ENCODE peak calls at places on chromosomes 2 and 18, in six cellular contexts. One of them, this sample, is unnamed.

GRCh38 chr2:190571666-190572065 is 37.1 kb upstream of the NEMP2 start:
- DNase-seq in Daoy: peak; percentile 57
- DNase-seq in mesenteric fat pad: no peak
- DNase-seq in NCI-H1436 treated with DMSO at 0.1 percent for 48 hours: no peak
- DNase-seq in cardiac muscle cell: no peak
- DNase-seq in stimulated activated CD4-positive, alpha-beta T cell treated with anti-CD3 and anti-CD28 coated beads, Interleukin-15, amount 100 ng/mL, for 1 hour: no peak
- DNase-seq in this sample: no peak

GRCh38 chr2:9473308-9473984 is 905 bp upstream of the IAH1 start:
- DNase-seq in Daoy: no peak
- DNase-seq in mesenteric fat pad: no peak
- DNase-seq in NCI-H1436 treated with DMSO at 0.1 percent for 48 hours: no peak
- DNase-seq in cardiac muscle cell: peak; percentile 9
- DNase-seq in stimulated activated CD4-positive, alpha-beta T cell treated with anti-CD3 and anti-CD28 coated beads, Interleukin-15, amount 100 ng/mL, for 1 hour: no peak
- DNase-seq in this sample: no peak

GRCh38 chr2:47888581-47889280 is 17.6 kb downstream of the FBXO11 start:
- DNase-seq in Daoy: no peak
- DNase-seq in mesenteric fat pad: no peak
- DNase-seq in NCI-H1436 treated with DMSO at 0.1 percent for 48 hours: no peak
- DNase-seq in cardiac muscle cell: no peak
- DNase-seq in stimulated activated CD4-positive, alpha-beta T cell treated with anti-CD3 and anti-CD28 coated beads, Interleukin-15, amount 100 ng/mL, for 1 hour: no peak
- DNase-seq in this sample: no peak

GRCh38 chr2:10415048-10415447 is 33.1 kb downstream of the ODC1 start:
- DNase-seq in Daoy: no peak
- DNase-seq in mesenteric fat pad: no peak
- DNase-seq in NCI-H1436 treated with DMSO at 0.1 percent for 48 hours: no peak
- DNase-seq in cardiac muscle cell: no peak
- DNase-seq in stimulated activated CD4-positive, alpha-beta T cell treated with anti-CD3 and anti-CD28 coated beads, Interleukin-15, amount 100 ng/mL, for 1 hour: no peak
- DNase-seq in this sample: no peak

GRCh38 chr18:59272971-59273935 is at the start of gene RAX:
- DNase-seq in Daoy: peak; percentile 83
- DNase-seq in mesenteric fat pad: no peak
- DNase-seq in NCI-H1436 treated with DMSO at 0.1 percent for 48 hours: no peak
- DNase-seq in cardiac muscle cell: peak; percentile 71
- DNase-seq in stimulated activated CD4-positive, alpha-beta T cell treated with anti-CD3 and anti-CD28 coated beads, Interleukin-15, amount 100 ng/mL, for 1 hour: no peak
- DNase-seq in this sample: no peak

GRCh38 chr18:36186461-36187137 is 698 bp upstream of the MOCOS start:
- DNase-seq in Daoy: peak; percentile 41
- DNase-seq in mesenteric fat pad: peak; percentile 89
- DNase-seq in NCI-H1436 treated with DMSO at 0.1 percent for 48 hours: no peak
- DNase-seq in cardiac muscle cell: no peak
- DNase-seq in stimulated activated CD4-positive, alpha-beta T cell treated with anti-CD3 and anti-CD28 coated beads, Interleukin-15, amount 100 ng/mL, for 1 hour: no peak
- DNase-seq in this sample: no peak

GRCh38 chr18:79924814-79925655 is 26.4 kb downstream of the SLC66A2 start:
- DNase-seq in Daoy: no peak
- DNase-seq in mesenteric fat pad: peak; percentile 81
- DNase-seq in NCI-H1436 treated with DMSO at 0.1 percent for 48 hours: no peak
- DNase-seq in cardiac muscle cell: no peak
- DNase-seq in stimulated activated CD4-positive, alpha-beta T cell treated with anti-CD3 and anti-CD28 coated beads, Interleukin-15, amount 100 ng/mL, for 1 hour: no peak
- DNase-seq in this sample: no peak

GRCh38 chr2:71923887-71924533 is 223.7 kb downstream of the CYP26B1 start:
- DNase-seq in Daoy: peak; percentile 71
- DNase-seq in mesenteric fat pad: no peak
- DNase-seq in NCI-H1436 treated with DMSO at 0.1 percent for 48 hours: peak; percentile 28
- DNase-seq in cardiac muscle cell: peak; percentile 88
- DNase-seq in stimulated activated CD4-positive, alpha-beta T cell treated with anti-CD3 and anti-CD28 coated beads, Interleukin-15, amount 100 ng/mL, for 1 hour: peak; percentile 6
- DNase-seq in this sample: no peak

GRCh38 chr2:1488851-1489250 is 75.6 kb downstream of the TPO start:
- DNase-seq in Daoy: no peak
- DNase-seq in mesenteric fat pad: peak; percentile 59
- DNase-seq in NCI-H1436 treated with DMSO at 0.1 percent for 48 hours: no peak
- DNase-seq in cardiac muscle cell: no peak
- DNase-seq in stimulated activated CD4-positive, alpha-beta T cell treated with anti-CD3 and anti-CD28 coated beads, Interleukin-15, amount 100 ng/mL, for 1 hour: no peak
- DNase-seq in this sample: no peak

GRCh38 chr2:68317971-68318685 is 1.6 kb downstream of the CNRIP1 start:
- DNase-seq in Daoy: peak; percentile 37
- DNase-seq in mesenteric fat pad: no peak
- DNase-seq in NCI-H1436 treated with DMSO at 0.1 percent for 48 hours: no peak
- DNase-seq in cardiac muscle cell: no peak
- DNase-seq in stimulated activated CD4-positive, alpha-beta T cell treated with anti-CD3 and anti-CD28 coated beads, Interleukin-15, amount 100 ng/mL, for 1 hour: no peak
- DNase-seq in this sample: no peak

GRCh38 chr18:79373736-79374135 is 22.0 kb upstream of the NFATC1 start:
- DNase-seq in Daoy: no peak
- DNase-seq in mesenteric fat pad: peak; percentile 69
- DNase-seq in NCI-H1436 treated with DMSO at 0.1 percent for 48 hours: no peak
- DNase-seq in cardiac muscle cell: no peak
- DNase-seq in stimulated activated CD4-positive, alpha-beta T cell treated with anti-CD3 and anti-CD28 coated beads, Interleukin-15, amount 100 ng/mL, for 1 hour: no peak
- DNase-seq in this sample: no peak

GRCh38 chr2:26488463-26489212 is 10.7 kb upstream of the OTOF start:
- DNase-seq in Daoy: no peak
- DNase-seq in mesenteric fat pad: no peak
- DNase-seq in NCI-H1436 treated with DMSO at 0.1 percent for 48 hours: no peak
- DNase-seq in cardiac muscle cell: no peak
- DNase-seq in stimulated activated CD4-positive, alpha-beta T cell treated with anti-CD3 and anti-CD28 coated beads, Interleukin-15, amount 100 ng/mL, for 1 hour: no peak
- DNase-seq in this sample: no peak

GRCh38 chr18:5853253-5853652 is 42.1 kb downstream of the TMEM200C start:
- DNase-seq in Daoy: no peak
- DNase-seq in mesenteric fat pad: no peak
- DNase-seq in NCI-H1436 treated with DMSO at 0.1 percent for 48 hours: no peak
- DNase-seq in cardiac muscle cell: no peak
- DNase-seq in stimulated activated CD4-positive, alpha-beta T cell treated with anti-CD3 and anti-CD28 coated beads, Interleukin-15, amount 100 ng/mL, for 1 hour: no peak
- DNase-seq in this sample: no peak

GRCh38 chr2:181178130-181178529 is 197.7 kb downstream of the UBE2E3 start:
- DNase-seq in Daoy: no peak
- DNase-seq in mesenteric fat pad: no peak
- DNase-seq in NCI-H1436 treated with DMSO at 0.1 percent for 48 hours: no peak
- DNase-seq in cardiac muscle cell: no peak
- DNase-seq in stimulated activated CD4-positive, alpha-beta T cell treated with anti-CD3 and anti-CD28 coated beads, Interleukin-15, amount 100 ng/mL, for 1 hour: no peak
- DNase-seq in this sample: no peak

GRCh38 chr18:22558945-22559385 is 141.2 kb upstream of the CTAGE1 start:
- DNase-seq in Daoy: peak; percentile 88
- DNase-seq in mesenteric fat pad: no peak
- DNase-seq in NCI-H1436 treated with DMSO at 0.1 percent for 48 hours: no peak
- DNase-seq in cardiac muscle cell: peak; percentile 75
- DNase-seq in stimulated activated CD4-positive, alpha-beta T cell treated with anti-CD3 and anti-CD28 coated beads, Interleukin-15, amount 100 ng/mL, for 1 hour: no peak
- DNase-seq in this sample: no peak

GRCh38 chr2:14199040-14199439 is 433.5 kb upstream of the LRATD1 start:
- DNase-seq in Daoy: no peak
- DNase-seq in mesenteric fat pad: no peak
- DNase-seq in NCI-H1436 treated with DMSO at 0.1 percent for 48 hours: no peak
- DNase-seq in cardiac muscle cell: no peak
- DNase-seq in stimulated activated CD4-positive, alpha-beta T cell treated with anti-CD3 and anti-CD28 coated beads, Interleukin-15, amount 100 ng/mL, for 1 hour: no peak
- DNase-seq in this sample: no peak

GRCh38 chr2:233976087-233976486 is 58.9 kb downstream of the TRPM8 start:
- DNase-seq in Daoy: no peak
- DNase-seq in mesenteric fat pad: no peak
- DNase-seq in NCI-H1436 treated with DMSO at 0.1 percent for 48 hours: no peak
- DNase-seq in cardiac muscle cell: no peak
- DNase-seq in stimulated activated CD4-positive, alpha-beta T cell treated with anti-CD3 and anti-CD28 coated beads, Interleukin-15, amount 100 ng/mL, for 1 hour: no peak
- DNase-seq in this sample: no peak

GRCh38 chr2:12824771-12825363 is 108.1 kb downstream of the TRIB2 start:
- DNase-seq in Daoy: no peak
- DNase-seq in mesenteric fat pad: no peak
- DNase-seq in NCI-H1436 treated with DMSO at 0.1 percent for 48 hours: no peak
- DNase-seq in cardiac muscle cell: no peak
- DNase-seq in stimulated activated CD4-positive, alpha-beta T cell treated with anti-CD3 and anti-CD28 coated beads, Interleukin-15, amount 100 ng/mL, for 1 hour: no peak
- DNase-seq in this sample: no peak

GRCh38 chr2:5694016-5694690 is 2.0 kb downstream of the SOX11 start:
- DNase-seq in Daoy: peak; percentile 47
- DNase-seq in mesenteric fat pad: no peak
- DNase-seq in NCI-H1436 treated with DMSO at 0.1 percent for 48 hours: no peak
- DNase-seq in cardiac muscle cell: peak; percentile 69
- DNase-seq in stimulated activated CD4-positive, alpha-beta T cell treated with anti-CD3 and anti-CD28 coated beads, Interleukin-15, amount 100 ng/mL, for 1 hour: no peak
- DNase-seq in this sample: no peak

GRCh38 chr2:112725545-112726457 is 5.0 kb downstream of the NT5DC4 start:
- DNase-seq in Daoy: no peak
- DNase-seq in mesenteric fat pad: peak; percentile 53
- DNase-seq in NCI-H1436 treated with DMSO at 0.1 percent for 48 hours: no peak
- DNase-seq in cardiac muscle cell: no peak
- DNase-seq in stimulated activated CD4-positive, alpha-beta T cell treated with anti-CD3 and anti-CD28 coated beads, Interleukin-15, amount 100 ng/mL, for 1 hour: no peak
- DNase-seq in this sample: no peak

GRCh38 chr2:200089756-200090109 is 134.4 kb downstream of the MAIP1 start:
- DNase-seq in Daoy: no peak
- DNase-seq in mesenteric fat pad: no peak
- DNase-seq in NCI-H1436 treated with DMSO at 0.1 percent for 48 hours: no peak
- DNase-seq in cardiac muscle cell: no peak
- DNase-seq in stimulated activated CD4-positive, alpha-beta T cell treated with anti-CD3 and anti-CD28 coated beads, Interleukin-15, amount 100 ng/mL, for 1 hour: no peak
- DNase-seq in this sample: no peak

GRCh38 chr2:214076527-214076926 is 334.3 kb upstream of the VWC2L start:
- DNase-seq in Daoy: no peak
- DNase-seq in mesenteric fat pad: no peak
- DNase-seq in NCI-H1436 treated with DMSO at 0.1 percent for 48 hours: no peak
- DNase-seq in cardiac muscle cell: no peak
- DNase-seq in stimulated activated CD4-positive, alpha-beta T cell treated with anti-CD3 and anti-CD28 coated beads, Interleukin-15, amount 100 ng/mL, for 1 hour: no peak
- DNase-seq in this sample: no peak

GRCh38 chr2:235669269-235669831 is 175.5 kb downstream of the AGAP1 start:
- DNase-seq in Daoy: peak; percentile 82
- DNase-seq in mesenteric fat pad: peak; percentile 89
- DNase-seq in NCI-H1436 treated with DMSO at 0.1 percent for 48 hours: peak; percentile 26
- DNase-seq in cardiac muscle cell: peak; percentile 85
- DNase-seq in stimulated activated CD4-positive, alpha-beta T cell treated with anti-CD3 and anti-CD28 coated beads, Interleukin-15, amount 100 ng/mL, for 1 hour: peak; percentile 7
- DNase-seq in this sample: no peak

GRCh38 chr2:75562513-75562864 is 1.8 kb upstream of the EVA1A start:
- DNase-seq in Daoy: no peak
- DNase-seq in mesenteric fat pad: no peak
- DNase-seq in NCI-H1436 treated with DMSO at 0.1 percent for 48 hours: no peak
- DNase-seq in cardiac muscle cell: no peak
- DNase-seq in stimulated activated CD4-positive, alpha-beta T cell treated with anti-CD3 and anti-CD28 coated beads, Interleukin-15, amount 100 ng/mL, for 1 hour: no peak
- DNase-seq in this sample: no peak

GRCh38 chr2:13652531-13653313 is 936.0 kb downstream of the TRIB2 start:
- DNase-seq in Daoy: no peak
- DNase-seq in mesenteric fat pad: no peak
- DNase-seq in NCI-H1436 treated with DMSO at 0.1 percent for 48 hours: no peak
- DNase-seq in cardiac muscle cell: no peak
- DNase-seq in stimulated activated CD4-positive, alpha-beta T cell treated with anti-CD3 and anti-CD28 coated beads, Interleukin-15, amount 100 ng/mL, for 1 hour: no peak
- DNase-seq in this sample: no peak

GRCh38 chr2:62672601-62673000 is 32.9 kb upstream of the EHBP1 start:
- DNase-seq in Daoy: peak; percentile 6
- DNase-seq in mesenteric fat pad: no peak
- DNase-seq in NCI-H1436 treated with DMSO at 0.1 percent for 48 hours: no peak
- DNase-seq in cardiac muscle cell: peak; percentile 93
- DNase-seq in stimulated activated CD4-positive, alpha-beta T cell treated with anti-CD3 and anti-CD28 coated beads, Interleukin-15, amount 100 ng/mL, for 1 hour: no peak
- DNase-seq in this sample: no peak

GRCh38 chr2:30372836-30373235 is 74.2 kb upstream of the LCLAT1 start:
- DNase-seq in Daoy: no peak
- DNase-seq in mesenteric fat pad: no peak
- DNase-seq in NCI-H1436 treated with DMSO at 0.1 percent for 48 hours: no peak
- DNase-seq in cardiac muscle cell: no peak
- DNase-seq in stimulated activated CD4-positive, alpha-beta T cell treated with anti-CD3 and anti-CD28 coated beads, Interleukin-15, amount 100 ng/mL, for 1 hour: no peak
- DNase-seq in this sample: no peak

GRCh38 chr18:9771977-9772660 is 64.0 kb downstream of the RAB31 start:
- DNase-seq in Daoy: no peak
- DNase-seq in mesenteric fat pad: no peak
- DNase-seq in NCI-H1436 treated with DMSO at 0.1 percent for 48 hours: no peak
- DNase-seq in cardiac muscle cell: no peak
- DNase-seq in stimulated activated CD4-positive, alpha-beta T cell treated with anti-CD3 and anti-CD28 coated beads, Interleukin-15, amount 100 ng/mL, for 1 hour: no peak
- DNase-seq in this sample: no peak

GRCh38 chr2:47288864-47289263 is 114.1 kb upstream of the MSH2 start:
- DNase-seq in Daoy: no peak
- DNase-seq in mesenteric fat pad: no peak
- DNase-seq in NCI-H1436 treated with DMSO at 0.1 percent for 48 hours: no peak
- DNase-seq in cardiac muscle cell: no peak
- DNase-seq in stimulated activated CD4-positive, alpha-beta T cell treated with anti-CD3 and anti-CD28 coated beads, Interleukin-15, amount 100 ng/mL, for 1 hour: no peak
- DNase-seq in this sample: no peak

GRCh38 chr2:43138441-43138840 is 88.0 kb downstream of the ZFP36L2 start:
- DNase-seq in Daoy: no peak
- DNase-seq in mesenteric fat pad: no peak
- DNase-seq in NCI-H1436 treated with DMSO at 0.1 percent for 48 hours: no peak
- DNase-seq in cardiac muscle cell: no peak
- DNase-seq in stimulated activated CD4-positive, alpha-beta T cell treated with anti-CD3 and anti-CD28 coated beads, Interleukin-15, amount 100 ng/mL, for 1 hour: no peak
- DNase-seq in this sample: no peak

GRCh38 chr2:64750001-64750816 is 96.5 kb upstream of the SERTAD2 start:
- DNase-seq in Daoy: peak; percentile 51
- DNase-seq in mesenteric fat pad: no peak
- DNase-seq in NCI-H1436 treated with DMSO at 0.1 percent for 48 hours: no peak
- DNase-seq in cardiac muscle cell: peak; percentile 66
- DNase-seq in stimulated activated CD4-positive, alpha-beta T cell treated with anti-CD3 and anti-CD28 coated beads, Interleukin-15, amount 100 ng/mL, for 1 hour: peak; percentile 25
- DNase-seq in this sample: no peak

GRCh38 chr2:27170569-27171337 is 21.9 kb downstream of the TCF23 start:
- DNase-seq in Daoy: no peak
- DNase-seq in mesenteric fat pad: no peak
- DNase-seq in NCI-H1436 treated with DMSO at 0.1 percent for 48 hours: no peak
- DNase-seq in cardiac muscle cell: no peak
- DNase-seq in stimulated activated CD4-positive, alpha-beta T cell treated with anti-CD3 and anti-CD28 coated beads, Interleukin-15, amount 100 ng/mL, for 1 hour: no peak
- DNase-seq in this sample: no peak

GRCh38 chr18:57249109-57249508 is 102.2 kb downstream of the BOD1L2 start:
- DNase-seq in Daoy: no peak
- DNase-seq in mesenteric fat pad: no peak
- DNase-seq in NCI-H1436 treated with DMSO at 0.1 percent for 48 hours: no peak
- DNase-seq in cardiac muscle cell: no peak
- DNase-seq in stimulated activated CD4-positive, alpha-beta T cell treated with anti-CD3 and anti-CD28 coated beads, Interleukin-15, amount 100 ng/mL, for 1 hour: no peak
- DNase-seq in this sample: no peak

GRCh38 chr2:231780123-231780908 is 766 bp downstream of the PDE6D start:
- DNase-seq in Daoy: peak; percentile 22
- DNase-seq in mesenteric fat pad: no peak
- DNase-seq in NCI-H1436 treated with DMSO at 0.1 percent for 48 hours: no peak
- DNase-seq in cardiac muscle cell: peak; percentile 71
- DNase-seq in stimulated activated CD4-positive, alpha-beta T cell treated with anti-CD3 and anti-CD28 coated beads, Interleukin-15, amount 100 ng/mL, for 1 hour: peak; percentile 1
- DNase-seq in this sample: no peak

GRCh38 chr18:33733376-33733775 is 155.4 kb downstream of the ASXL3 start:
- DNase-seq in Daoy: no peak
- DNase-seq in mesenteric fat pad: no peak
- DNase-seq in NCI-H1436 treated with DMSO at 0.1 percent for 48 hours: no peak
- DNase-seq in cardiac muscle cell: no peak
- DNase-seq in stimulated activated CD4-positive, alpha-beta T cell treated with anti-CD3 and anti-CD28 coated beads, Interleukin-15, amount 100 ng/mL, for 1 hour: no peak
- DNase-seq in this sample: no peak

GRCh38 chr2:47087051-47087450 is 68.1 kb downstream of the STPG4 start:
- DNase-seq in Daoy: no peak
- DNase-seq in mesenteric fat pad: peak; percentile 69
- DNase-seq in NCI-H1436 treated with DMSO at 0.1 percent for 48 hours: no peak
- DNase-seq in cardiac muscle cell: no peak
- DNase-seq in stimulated activated CD4-positive, alpha-beta T cell treated with anti-CD3 and anti-CD28 coated beads, Interleukin-15, amount 100 ng/mL, for 1 hour: no peak
- DNase-seq in this sample: no peak

GRCh38 chr2:237600205-237600846 is 9.8 kb upstream of the RAB17 start:
- DNase-seq in Daoy: peak; percentile 52
- DNase-seq in mesenteric fat pad: no peak
- DNase-seq in NCI-H1436 treated with DMSO at 0.1 percent for 48 hours: no peak
- DNase-seq in cardiac muscle cell: no peak
- DNase-seq in stimulated activated CD4-positive, alpha-beta T cell treated with anti-CD3 and anti-CD28 coated beads, Interleukin-15, amount 100 ng/mL, for 1 hour: no peak
- DNase-seq in this sample: no peak

GRCh38 chr2:165678882-165679281 is 115.2 kb downstream of the GALNT3 start:
- DNase-seq in Daoy: no peak
- DNase-seq in mesenteric fat pad: no peak
- DNase-seq in NCI-H1436 treated with DMSO at 0.1 percent for 48 hours: no peak
- DNase-seq in cardiac muscle cell: no peak
- DNase-seq in stimulated activated CD4-positive, alpha-beta T cell treated with anti-CD3 and anti-CD28 coated beads, Interleukin-15, amount 100 ng/mL, for 1 hour: no peak
- DNase-seq in this sample: no peak

GRCh38 chr2:65098741-65099140 is 31.2 kb downstream of the RAB1A start:
- DNase-seq in Daoy: peak; percentile 16
- DNase-seq in mesenteric fat pad: no peak
- DNase-seq in NCI-H1436 treated with DMSO at 0.1 percent for 48 hours: no peak
- DNase-seq in cardiac muscle cell: no peak
- DNase-seq in stimulated activated CD4-positive, alpha-beta T cell treated with anti-CD3 and anti-CD28 coated beads, Interleukin-15, amount 100 ng/mL, for 1 hour: no peak
- DNase-seq in this sample: no peak

GRCh38 chr2:23826079-23826478 is 100.8 kb downstream of the ATAD2B start:
- DNase-seq in Daoy: no peak
- DNase-seq in mesenteric fat pad: no peak
- DNase-seq in NCI-H1436 treated with DMSO at 0.1 percent for 48 hours: no peak
- DNase-seq in cardiac muscle cell: no peak
- DNase-seq in stimulated activated CD4-positive, alpha-beta T cell treated with anti-CD3 and anti-CD28 coated beads, Interleukin-15, amount 100 ng/mL, for 1 hour: no peak
- DNase-seq in this sample: no peak

This sample was measured in KG1.